ENCODE peak calls at places on chromosomes 7 and 10, in four cellular contexts. M is HepG2, O is Panc1, V is SK-N-SH. A is an unnamed sample.

GRCh38 chr10:74238031-74238431 is 87.0 kb downstream of the ADK start:
- DNase-seq in M (no peak), V (peak), O (no peak), A (no peak)

GRCh38 chr7:7653568-7654187 is 13.1 kb downstream of the UMAD1 start:
- DNase-seq in V (peak), M (no peak), O (no peak), A (no peak)

GRCh38 chr7:140650367-140650766 is 9.8 kb upstream of the DENND2A start:
- DNase-seq in V (no peak), O (no peak), M (no peak), A (no peak)

GRCh38 chr7:73703985-73704639 is 15.4 kb downstream of the STX1A start:
- DNase-seq in M (no peak), O (no peak), V (peak), A (no peak)

GRCh38 chr10:51834548-51834947 is 135.2 kb upstream of the CSTF2T start:
- DNase-seq in V (no peak), O (no peak), M (no peak), A (no peak)

GRCh38 chr10:125134916-125135770 is 25.2 kb downstream of the CTBP2 start:
- DNase-seq in M (no peak), O (no peak), V (no peak), A (no peak)

GRCh38 chr10:80187465-80188409 is 17.6 kb downstream of the ANXA11 start:
- DNase-seq in O (no peak), M (peak), V (no peak), A (peak)

GRCh38 chr7:4479367-4480039 is 202.6 kb upstream of the FOXK1 start:
- DNase-seq in O (peak), V (peak), M (peak), A (peak)

GRCh38 chr7:20783716-20784310 is 2.9 kb downstream of the SP8 start:
- DNase-seq in O (no peak), V (peak), M (no peak), A (no peak)

GRCh38 chr10:89022734-89023133 is 32.1 kb downstream of the FAS start:
- DNase-seq in O (no peak), V (no peak), M (no peak), A (no peak)

GRCh38 chr10:101767600-101767945 is 8.3 kb downstream of the FGF8 start:
- DNase-seq in O (no peak), M (no peak), V (peak), A (no peak)

GRCh38 chr10:71708301-71708703 is 11.3 kb downstream of the C10orf105 start:
- DNase-seq in O (peak), M (peak), V (peak), A (peak)

GRCh38 chr10:118668228-118668952 is 72.9 kb upstream of the PRLHR start:
- DNase-seq in M (no peak), V (peak), O (no peak), A (no peak)

GRCh38 chr7:85090138-85090537 is 96.7 kb downstream of the SEMA3D start:
- DNase-seq in M (no peak), V (peak), O (no peak), A (no peak)

GRCh38 chr7:153413199-153413539 is 639.0 kb upstream of the DPP6 start:
- DNase-seq in M (no peak), V (no peak), O (no peak), A (no peak)

GRCh38 chr10:3622427-3622826 is 162.6 kb downstream of the KLF6 start:
- DNase-seq in O (no peak), V (no peak), M (no peak), A (no peak)

GRCh38 chr10:43160067-43160918 is 22.0 kb downstream of the CSGALNACT2 start:
- DNase-seq in M (no peak), V (no peak), O (no peak), A (no peak)

GRCh38 chr7:66150471-66150870 is 35.8 kb downstream of the CRCP start:
- DNase-seq in M (peak), O (no peak), V (peak), A (peak)

GRCh38 chr10:87657370-87657769 is 2.3 kb upstream of the PAPSS2 start:
- DNase-seq in V (no peak), O (no peak), M (no peak), A (no peak)

GRCh38 chr10:4514445-4515108 is 311.4 kb upstream of the AKR1E2 start:
- DNase-seq in O (no peak), M (no peak), V (no peak), A (peak)

GRCh38 chr7:112869111-112869774 is 79.0 kb upstream of the TMEM168 start:
- DNase-seq in V (peak), M (peak), O (peak), A (peak)

GRCh38 chr10:3740157-3740871 is 44.7 kb downstream of the KLF6 start:
- DNase-seq in O (peak), V (no peak), M (peak), A (no peak)

GRCh38 chr7:81629702-81630101 is 140.1 kb downstream of the HGF start:
- DNase-seq in O (no peak), V (no peak), M (no peak), A (no peak)

GRCh38 chr7:106660862-106661720 is at the start of gene CCDC71L:
- DNase-seq in O (peak), V (peak), M (no peak), A (peak)

GRCh38 chr10:3783721-3784432 is 1.1 kb downstream of the KLF6 start:
- DNase-seq in M (peak), O (no peak), V (peak), A (peak)

GRCh38 chr10:63628526-63629362 is 107.5 kb downstream of the REEP3 start:
- DNase-seq in M (peak), V (peak), O (peak), A (peak)

GRCh38 chr10:73647211-73647874 is 6.1 kb upstream of the MYOZ1 start:
- DNase-seq in V (peak), O (no peak), M (no peak), A (no peak)

GRCh38 chr7:16644624-16644986 is 949 bp downstream of the ANKMY2 start:
- DNase-seq in V (no peak), M (peak), O (no peak), A (peak)

GRCh38 chr7:82755705-82756551 is 312.4 kb upstream of the CACNA2D1 start:
- DNase-seq in M (no peak), O (no peak), V (no peak), A (no peak)

GRCh38 chr10:13439771-13440708 is 88.8 kb downstream of the BEND7 start:
- DNase-seq in O (no peak), M (peak), V (peak), A (no peak)

GRCh38 chr7:91263359-91264082 is 712 bp upstream of the FZD1 start:
- DNase-seq in V (peak), M (no peak), O (no peak), A (no peak)

GRCh38 chr7:27138987-27139334 is 4.5 kb downstream of the HOXA5 start:
- DNase-seq in V (no peak), M (no peak), O (no peak), A (no peak)

GRCh38 chr7:155131090-155131489 is 61.0 kb downstream of the HTR5A start:
- DNase-seq in V (no peak), O (no peak), M (no peak), A (no peak)

GRCh38 chr7:154302380-154302779 is 250.2 kb downstream of the DPP6 start:
- DNase-seq in M (peak), O (no peak), V (no peak), A (no peak)

GRCh38 chr10:114911801-114912479 is 26.1 kb upstream of the TRUB1 start:
- DNase-seq in M (no peak), O (no peak), V (no peak), A (no peak)

GRCh38 chr7:46153951-46154787 is 233.1 kb upstream of the IGFBP3 start:
- DNase-seq in O (no peak), V (no peak), M (peak), A (no peak)

GRCh38 chr10:45001382-45002148 is 842 bp downstream of the ZNF22 start:
- DNase-seq in V (peak), O (peak), M (no peak), A (no peak)
- TF ChIP-seq POLR2AphosphoS5 in V (no peak), O (no peak), M (no peak), A (no peak)

DNA sequence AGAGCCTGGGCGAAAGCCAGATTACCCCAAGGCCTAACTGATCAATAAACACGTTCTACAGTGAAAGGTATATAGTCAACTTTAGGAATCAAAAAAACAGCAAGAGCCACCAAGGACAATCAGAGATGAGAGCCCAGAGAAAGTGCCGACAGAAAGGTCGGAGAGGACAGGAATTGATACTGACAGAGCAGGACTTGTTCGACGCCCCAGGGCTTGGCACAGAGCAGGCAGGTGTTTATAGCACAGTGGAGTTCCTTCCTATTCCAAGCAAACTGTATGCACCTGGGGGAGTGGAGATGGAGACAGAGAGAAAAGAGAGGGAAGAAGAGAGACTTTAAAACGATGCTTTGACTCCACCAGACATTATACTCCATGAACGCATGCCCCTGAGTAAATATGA is 39.5 kb downstream of the PPP1R3C start:
- DNase-seq in O (no peak), V (no peak), M (no peak), A (no peak)
- TF ChIP-seq REST in O (no peak), V (no peak), M (no peak), A (no peak)

GRCh38 chr10:876442-876841 is 55.1 kb downstream of the LARP4B start:
- DNase-seq in V (no peak), M (no peak), O (no peak), A (no peak)

GRCh38 chr10:873020-873419 is 58.5 kb downstream of the LARP4B start:
- DNase-seq in V (no peak), M (no peak), O (no peak), A (no peak)

GRCh38 chr10:878895-879294 is 52.6 kb downstream of the LARP4B start:
- DNase-seq in V (no peak), M (no peak), O (no peak), A (no peak)

DNA sequence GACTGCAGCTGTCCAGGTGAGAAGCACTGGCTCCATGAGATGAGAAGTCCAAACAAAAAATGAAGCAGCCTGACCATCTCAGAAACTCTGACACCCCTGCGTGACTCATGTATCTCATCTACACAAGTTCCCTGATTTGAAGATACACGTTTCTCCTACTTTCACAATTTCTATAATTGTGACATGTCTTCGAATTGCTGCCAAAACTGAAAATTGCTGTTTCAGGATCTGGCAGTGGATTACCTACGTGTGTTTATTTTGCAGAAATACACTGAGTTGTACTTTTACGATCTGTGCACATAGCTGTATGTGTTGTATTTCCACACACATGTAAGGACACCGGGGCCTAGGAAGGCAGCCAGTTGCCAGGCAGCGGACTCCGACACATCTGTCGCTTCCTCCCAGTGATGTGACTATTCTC is 53.2 kb downstream of the LARP4B start:
- DNase-seq in M (no peak), V (no peak), O (no peak), A (no peak)
- TF ChIP-seq POLR2AphosphoS5 in M (no peak), V (no peak), O (no peak), A (no peak)

DNA sequence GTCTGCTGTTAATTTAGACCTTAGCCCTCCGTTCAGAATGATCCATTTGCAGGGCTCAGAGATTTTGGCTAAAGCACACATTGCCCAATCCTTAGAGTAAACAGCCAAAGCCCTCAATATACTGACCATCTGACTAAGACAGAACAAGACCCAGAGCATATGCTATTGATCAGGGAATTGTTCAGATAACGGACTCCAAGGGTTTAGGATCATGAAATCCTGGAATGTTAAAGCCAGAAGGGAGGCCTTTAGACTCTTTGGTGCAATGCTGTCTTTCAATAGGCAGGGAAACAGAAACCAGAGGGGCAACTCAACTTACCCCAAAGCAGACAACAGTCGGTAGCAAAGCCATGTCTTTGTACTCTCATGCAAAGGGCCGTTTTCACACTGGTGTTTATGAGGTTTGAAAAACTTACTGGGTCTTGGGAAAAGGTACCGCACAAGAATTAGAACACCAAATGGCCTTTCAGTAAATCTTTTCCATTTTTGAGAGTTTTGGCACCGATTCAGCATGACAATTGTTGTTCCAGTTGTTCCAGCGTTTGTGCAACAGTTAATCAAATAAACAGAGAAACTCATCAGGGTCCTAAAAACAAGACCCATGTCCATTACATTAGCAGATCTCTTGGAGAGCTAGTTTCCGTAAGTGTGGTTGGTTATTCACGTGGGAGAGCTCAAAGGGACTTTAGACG is 94.2 kb upstream of the AGBL3 start:
- DNase-seq in O (no peak), V (peak), M (peak), A (no peak)
- TF ChIP-seq REST in O (no peak), V (no peak), M (peak), A (no peak)

DNA sequence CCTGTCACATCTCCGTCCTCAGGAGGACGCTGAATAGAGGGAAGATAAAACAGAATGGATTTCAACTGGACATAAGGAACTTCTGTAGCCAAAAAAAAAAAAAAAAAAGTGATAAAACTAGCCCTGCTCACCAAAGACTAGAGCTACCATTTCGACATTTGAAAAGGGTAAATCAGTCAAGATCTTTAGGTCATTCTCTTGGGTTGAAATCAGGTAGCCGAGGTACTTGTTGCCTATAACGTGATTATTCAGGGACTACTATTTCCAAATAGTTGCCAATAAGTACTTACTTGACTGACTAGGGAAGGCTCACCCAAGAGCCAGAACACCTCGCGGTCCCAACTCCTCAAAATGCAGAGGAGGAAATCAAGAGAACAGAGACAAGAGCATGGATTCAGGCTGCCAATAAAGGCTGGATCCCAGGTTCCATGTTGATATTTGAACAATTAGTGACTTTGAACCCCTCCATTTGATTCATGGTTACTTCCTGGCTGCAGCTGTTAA is 2.0 kb downstream of the RHEB start:
- DNase-seq in O (no peak), M (no peak), V (no peak), A (no peak)
- TF ChIP-seq POLR2AphosphoS5 in O (no peak), M (no peak), V (no peak), A (no peak)

GRCh38 chr10:103594326-103594725 is 100.8 kb downstream of the NEURL1 start:
- DNase-seq in M (no peak), O (no peak), V (no peak), A (no peak)
- TF ChIP-seq REST in M (no peak), O (no peak), V (no peak), A (no peak)

GRCh38 chr10:32072025-32072787 is 16.0 kb upstream of the KIF5B start:
- DNase-seq in V (no peak), O (no peak), M (no peak), A (no peak)

GRCh38 chr10:32073128-32073527 is 16.9 kb upstream of the KIF5B start:
- DNase-seq in M (no peak), V (no peak), O (no peak), A (no peak)

GRCh38 chr10:32073676-32074075 is 17.5 kb upstream of the KIF5B start:
- DNase-seq in O (no peak), V (no peak), M (no peak), A (no peak)

GRCh38 chr10:32068569-32068968 is 12.3 kb upstream of the KIF5B start:
- DNase-seq in O (no peak), M (no peak), V (no peak), A (no peak)

GRCh38 chr10:32070645-32071044 is 14.4 kb upstream of the KIF5B start:
- DNase-seq in M (no peak), V (no peak), O (no peak), A (no peak)
- TF ChIP-seq POLR2AphosphoS5 in M (no peak), V (no peak), O (no peak), A (no peak)

GRCh38 chr7:1123721-1124120 is 35.8 kb downstream of the GPER1 start:
- DNase-seq in O (no peak), M (peak), V (peak), A (no peak)
- TF ChIP-seq REST in O (no peak), M (no peak), V (no peak), A (no peak)